ENCODE peak calls at places on chromosomes 7 and 10, in nine cellular contexts. U is HCT116, K is breast epithelium, I is spleen, Q is RWPE1, L is dorsolateral prefrontal cortex, X is fibroblast of lung, T is RWPE2, O is right cardiac atrium. H is an unnamed sample.

GRCh38 chr7:1959305-1959704 is 273.4 kb downstream of the MAD1L1 start:
- DNase-seq in U (no peak), K (no peak), I (no peak), Q (no peak), L (no peak), X (no peak), T (no peak), O (no peak), H (no peak)

GRCh38 chr7:360454-361100 is 70.6 kb downstream of the FOXL3 start:
- DNase-seq in U (no peak), K (no peak), I (peak), Q (no peak), L (no peak), X (no peak), T (peak), O (peak), H (no peak)

GRCh38 chr10:100014129-100014762 is 4.5 kb upstream of the DNMBP start:
- DNase-seq in U (no peak), K (no peak), I (no peak), Q (no peak), L (no peak), X (no peak), T (no peak), O (no peak), H (no peak)

GRCh38 chr7:117019287-117019686 is 66.0 kb downstream of the ST7 start:
- DNase-seq in U (peak), K (no peak), I (no peak), Q (peak), L (no peak), X (no peak), T (no peak), O (no peak), H (no peak)

GRCh38 chr10:49015700-49016099 is 76.1 kb upstream of the LRRC18 start:
- DNase-seq in U (no peak), K (no peak), I (peak), Q (no peak), L (no peak), X (no peak), T (no peak), O (no peak), H (no peak)

GRCh38 chr10:127259385-127259784 is 63.0 kb upstream of the INSYN2A start:
- DNase-seq in U (no peak), K (no peak), I (peak), Q (no peak), L (no peak), X (no peak), T (no peak), O (no peak), H (no peak)

GRCh38 chr10:110600487-110601101 is 33.1 kb downstream of the SMC3 start:
- DNase-seq in U (peak), K (no peak), I (no peak), Q (peak), L (peak), X (peak), T (no peak), O (no peak), H (no peak)

GRCh38 chr7:25124485-25125136 is 449 bp downstream of the CYCS start:
- DNase-seq in U (no peak), K (peak), I (peak), Q (no peak), L (no peak), X (peak), T (peak), O (peak), H (no peak)

GRCh38 chr7:150406565-150407421 is 27.7 kb downstream of the ZNF775 start:
- DNase-seq in U (no peak), K (no peak), I (peak), Q (no peak), L (no peak), X (no peak), T (no peak), O (no peak), H (no peak)

GRCh38 chr10:28580825-28581224 is 47.9 kb downstream of the WAC start:
- DNase-seq in U (no peak), K (no peak), I (no peak), Q (peak), L (no peak), X (no peak), T (no peak), O (no peak), H (no peak)

GRCh38 chr7:156903232-156903909 is 10.4 kb upstream of the LMBR1 start:
- DNase-seq in U (peak), K (peak), I (peak), Q (peak), L (no peak), X (peak), T (peak), O (no peak), H (peak)

GRCh38 chr10:43351301-43351700 is 20.1 kb upstream of the FXYD4 start:
- DNase-seq in U (no peak), K (no peak), I (no peak), Q (no peak), L (no peak), X (no peak), T (no peak), O (no peak), H (no peak)

GRCh38 chr7:41478187-41478586 is 224.7 kb downstream of the INHBA start:
- DNase-seq in U (no peak), K (no peak), I (no peak), Q (no peak), L (no peak), X (no peak), T (no peak), O (no peak), H (no peak)

GRCh38 chr7:149564340-149565095 is 66.9 kb upstream of the ZNF746 start:
- DNase-seq in U (no peak), K (no peak), I (no peak), Q (no peak), L (peak), X (no peak), T (no peak), O (no peak), H (no peak)

GRCh38 chr7:25025218-25025671 is 45.3 kb upstream of the OSBPL3 start:
- DNase-seq in U (no peak), K (no peak), I (no peak), Q (peak), L (no peak), X (peak), T (no peak), O (no peak), H (no peak)

GRCh38 chr10:48209246-48209645 is 65.2 kb downstream of the FRMPD2 start:
- DNase-seq in U (no peak), K (no peak), I (no peak), Q (no peak), L (no peak), X (peak), T (no peak), O (no peak), H (no peak)

GRCh38 chr10:114103286-114103685 is 59.6 kb downstream of the ADRB1 start:
- DNase-seq in U (peak), K (no peak), I (no peak), Q (peak), L (peak), X (peak), T (no peak), O (no peak), H (peak)

GRCh38 chr10:14032406-14032998 is 298.2 kb downstream of the FRMD4A start:
- DNase-seq in U (peak), K (no peak), I (peak), Q (no peak), L (no peak), X (no peak), T (no peak), O (peak), H (no peak)

GRCh38 chr10:29397221-29397620 is 108.4 kb downstream of the LYZL1 start:
- DNase-seq in U (no peak), K (no peak), I (no peak), Q (no peak), L (no peak), X (no peak), T (no peak), O (no peak), H (no peak)

GRCh38 chr10:114893248-114893647 is 44.7 kb upstream of the TRUB1 start:
- DNase-seq in U (peak), K (no peak), I (no peak), Q (peak), L (no peak), X (peak), T (no peak), O (no peak), H (no peak)

GRCh38 chr7:56105508-56105907 is 768 bp downstream of the CHCHD2 start:
- DNase-seq in U (peak), K (no peak), I (peak), Q (peak), L (no peak), X (peak), T (no peak), O (no peak), H (peak)

GRCh38 chr7:7757576-7757975 is 39.2 kb upstream of the RPA3 start:
- DNase-seq in U (no peak), K (no peak), I (no peak), Q (no peak), L (no peak), X (no peak), T (no peak), O (no peak), H (no peak)

GRCh38 chr7:151117565-151117964 is 31.3 kb downstream of the AGAP3 start:
- DNase-seq in U (no peak), K (no peak), I (no peak), Q (no peak), L (no peak), X (no peak), T (no peak), O (peak), H (no peak)

GRCh38 chr7:137535579-137535978 is 192.0 kb upstream of the PTN start:
- DNase-seq in U (no peak), K (no peak), I (no peak), Q (no peak), L (no peak), X (no peak), T (no peak), O (no peak), H (no peak)

GRCh38 chr10:48491422-48492139 is 113.3 kb downstream of the ARHGAP22 start:
- DNase-seq in U (no peak), K (no peak), I (no peak), Q (no peak), L (no peak), X (no peak), T (no peak), O (no peak), H (no peak)

GRCh38 chr7:138425026-138425425 is 35.0 kb upstream of the TRIM24 start:
- DNase-seq in U (no peak), K (no peak), I (no peak), Q (no peak), L (no peak), X (no peak), T (no peak), O (no peak), H (no peak)

GRCh38 chr10:45463244-45464116 is 89.5 kb downstream of the ALOX5 start:
- DNase-seq in U (no peak), K (no peak), I (peak), Q (no peak), L (no peak), X (no peak), T (no peak), O (no peak), H (no peak)

GRCh38 chr10:132961-133898 is 2.0 kb upstream of the ZMYND11 start:
- DNase-seq in U (no peak), K (no peak), I (no peak), Q (peak), L (no peak), X (peak), T (no peak), O (no peak), H (no peak)

GRCh38 chr10:98367626-98368451 is 47.1 kb downstream of the PYROXD2 start:
- DNase-seq in U (no peak), K (no peak), I (no peak), Q (no peak), L (peak), X (no peak), T (no peak), O (no peak), H (no peak)

GRCh38 chr10:86535057-86535882 is 13.7 kb upstream of the WAPL start:
- DNase-seq in U (peak), K (peak), I (peak), Q (peak), L (peak), X (peak), T (no peak), O (peak), H (no peak)

GRCh38 chr7:64314493-64315020 is 796 bp downstream of the ZNF736 start:
- DNase-seq in U (no peak), K (no peak), I (peak), Q (no peak), L (no peak), X (no peak), T (no peak), O (no peak), H (no peak)
- H3K27ac ChIP-seq in U (no peak), K (peak), I (peak), Q (peak), L (peak), X (peak), T (peak), O (no peak), H (peak)

GRCh38 chr7:50681451-50682045 is 101.1 kb downstream of the GRB10 start:
- DNase-seq in U (no peak), K (no peak), I (no peak), Q (no peak), L (no peak), X (no peak), T (no peak), O (no peak), H (no peak)

GRCh38 chr7:50677279-50677996 is 105.3 kb downstream of the GRB10 start:
- DNase-seq in U (no peak), K (no peak), I (no peak), Q (no peak), L (no peak), X (no peak), T (no peak), O (no peak), H (no peak)

GRCh38 chr7:50678586-50678985 is 104.1 kb downstream of the GRB10 start:
- DNase-seq in U (no peak), K (no peak), I (no peak), Q (no peak), L (no peak), X (no peak), T (no peak), O (no peak), H (no peak)

GRCh38 chr7:50676754-50677153 is 105.9 kb downstream of the GRB10 start:
- DNase-seq in U (no peak), K (no peak), I (no peak), Q (no peak), L (no peak), X (no peak), T (no peak), O (no peak), H (no peak)

DNA sequence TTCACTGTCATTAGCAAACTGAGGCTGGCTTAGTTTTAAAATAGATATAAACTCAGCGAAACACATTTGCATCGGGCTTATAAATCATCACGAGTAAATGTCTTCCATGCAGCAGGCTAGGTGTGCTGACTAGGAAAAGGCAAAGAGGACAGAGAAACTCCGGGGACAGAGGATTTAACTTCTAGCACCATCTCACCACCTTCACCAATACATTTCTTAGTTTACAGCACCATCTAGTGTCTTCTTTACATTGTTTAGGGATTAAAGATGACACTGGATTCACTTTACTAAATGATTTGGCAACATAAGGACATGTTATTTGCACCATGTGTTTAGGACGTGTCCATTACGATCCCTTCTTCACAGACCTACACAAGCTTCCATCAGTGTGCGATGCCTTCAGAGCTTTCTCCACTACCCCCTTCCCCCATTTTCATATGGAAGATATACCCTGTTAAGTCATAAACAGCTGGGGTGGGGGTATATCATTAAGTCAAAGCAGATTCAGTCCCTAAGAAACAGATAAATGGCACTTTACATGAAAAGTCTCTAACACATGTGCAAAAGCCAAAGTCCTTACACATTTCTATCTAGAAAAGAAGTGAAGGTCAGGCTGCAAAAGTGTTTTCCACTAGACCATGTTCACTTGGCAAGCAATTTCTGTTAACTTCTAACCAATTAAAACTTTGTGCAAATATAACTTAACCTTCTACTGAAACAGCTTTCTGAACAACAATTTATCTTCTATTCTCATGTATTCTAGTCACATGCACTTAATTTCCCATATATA is 103.3 kb downstream of the GRB10 start:
- DNase-seq in U (peak), K (no peak), I (no peak), Q (peak), L (no peak), X (peak), T (no peak), O (no peak), H (no peak)
- H3K27ac ChIP-seq in U (no peak), K (no peak), I (no peak), Q (no peak), L (no peak), X (no peak), T (no peak), O (peak), H (no peak)

GRCh38 chr10:71523756-71524155 is 127.0 kb downstream of the CDH23 start:
- DNase-seq in U (no peak), K (no peak), I (no peak), Q (no peak), L (no peak), X (no peak), T (no peak), O (no peak), H (no peak)

GRCh38 chr10:71527135-71527534 is 130.4 kb downstream of the CDH23 start:
- DNase-seq in U (no peak), K (no peak), I (no peak), Q (no peak), L (peak), X (no peak), T (no peak), O (peak), H (no peak)

GRCh38 chr10:71526662-71527061 is 129.9 kb downstream of the CDH23 start:
- DNase-seq in U (no peak), K (no peak), I (no peak), Q (no peak), L (no peak), X (no peak), T (no peak), O (peak), H (no peak)

GRCh38 chr10:71525102-71525501 is 128.4 kb downstream of the CDH23 start:
- DNase-seq in U (no peak), K (no peak), I (no peak), Q (no peak), L (no peak), X (no peak), T (no peak), O (peak), H (no peak)

GRCh38 chr10:71525721-71526120 is 129.0 kb downstream of the CDH23 start:
- DNase-seq in U (no peak), K (no peak), I (no peak), Q (peak), L (no peak), X (no peak), T (no peak), O (peak), H (peak)
- H3K27ac ChIP-seq in U (no peak), K (no peak), I (no peak), Q (no peak), L (no peak), X (no peak), T (no peak), O (no peak), H (no peak)

DNA sequence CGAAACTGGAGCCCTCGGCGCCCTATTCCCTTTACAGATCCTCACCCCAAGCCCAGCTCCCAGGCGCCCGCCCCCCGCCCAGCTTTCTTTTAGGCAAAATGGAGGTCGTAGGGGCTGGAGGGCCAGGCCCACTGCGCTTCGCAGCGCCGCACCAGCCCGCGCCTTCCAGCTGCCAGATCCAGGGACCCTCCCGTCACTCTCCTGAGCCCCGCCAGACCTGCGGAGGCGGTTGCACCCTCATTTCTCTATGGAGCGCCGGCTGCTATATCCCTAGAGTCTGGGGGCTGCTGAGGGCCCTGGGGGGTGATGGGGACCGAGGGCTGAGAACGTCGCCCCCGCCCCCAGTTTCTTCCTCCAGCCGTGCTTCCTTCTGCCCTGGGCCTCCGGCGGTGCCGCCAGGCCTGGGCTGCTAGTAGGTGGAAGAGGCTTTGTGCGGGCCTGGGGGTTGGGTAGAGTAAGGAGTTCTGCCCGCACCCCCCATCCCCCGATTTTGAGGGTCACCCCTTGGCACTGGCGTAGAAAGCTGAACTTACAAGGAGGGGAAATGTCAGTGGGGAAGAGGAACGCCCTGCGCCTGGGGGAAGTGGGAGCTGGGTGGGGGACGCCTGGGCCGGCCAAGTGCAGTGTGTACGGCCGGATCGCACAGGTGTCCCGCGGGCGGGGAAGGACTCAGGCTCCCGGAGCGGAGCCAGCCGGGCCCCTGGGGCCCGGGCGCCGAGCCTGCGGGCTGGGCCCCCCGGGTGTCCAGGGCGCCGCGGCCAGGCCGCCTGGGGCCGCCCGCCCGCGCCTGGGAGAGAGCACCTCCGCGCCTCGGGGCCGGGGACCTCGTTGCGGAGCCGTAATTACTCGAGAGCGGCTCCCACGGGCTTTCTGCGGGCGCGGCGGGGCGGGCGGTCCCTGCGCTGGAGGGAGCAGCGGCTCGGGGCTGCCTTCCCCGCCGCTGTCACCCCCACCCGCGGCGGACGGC is 1.2 kb downstream of the GNB2 start:
- DNase-seq in U (no peak), K (no peak), I (peak), Q (no peak), L (no peak), X (no peak), T (no peak), O (peak), H (no peak)
- H3K27ac ChIP-seq in U (peak), K (peak), I (peak), Q (peak), L (peak), X (peak), T (peak), O (peak), H (peak)

H was measured in epithelial cell of prostate.